ENCODE peak calls at places on chromosomes 4 and X, in seven cellular contexts. T is AG10803, H is iris pigment epithelial cell, P is T-helper 9 cell, O is left ventricle myocardium superior, I is cerebellum, A is EL. W is an unnamed sample.

GRCh38 chr4:183422962-183423653 is 21.3 kb upstream of the CDKN2AIP start:
- DNase-seq in A (peak), T (peak), O (no peak), I (no peak), P (no peak), H (peak), W (peak)

GRCh38 chr4:158824425-158825274 is 55.8 kb downstream of the FNIP2 start:
- DNase-seq in P (no peak), H (peak), O (no peak), A (no peak), T (peak), I (no peak), W (no peak)

GRCh38 chr4:1192091-1192492 is 19.7 kb upstream of the SPON2 start:
- DNase-seq in O (peak), A (peak), I (peak), P (no peak), H (peak), T (peak), W (peak)

GRCh38 chr4:5823542-5824211 is 69.2 kb downstream of the CRMP1 start:
- DNase-seq in H (no peak), A (no peak), O (no peak), T (no peak), P (no peak), I (no peak), W (no peak)

GRCh38 chr4:158722291-158722916 is 792 bp downstream of the PPID start:
- DNase-seq in O (no peak), A (peak), T (peak), P (no peak), H (peak), I (peak), W (peak)

GRCh38 chr4:88858752-88859151 is 161.1 kb upstream of the NAP1L5 start:
- DNase-seq in H (no peak), A (no peak), O (no peak), P (no peak), T (no peak), I (no peak), W (no peak)

GRCh38 chrX:140709421-140709846 is at the start of gene LINC00632:
- DNase-seq in P (no peak), H (no peak), A (no peak), O (no peak), T (no peak), I (peak), W (no peak)

GRCh38 chrX:147957291-147957690 is 23.8 kb upstream of the FMR1NB start:
- DNase-seq in T (no peak), A (no peak), O (no peak), H (no peak), I (no peak), P (no peak), W (no peak)

GRCh38 chr4:42280327-42281095 is 116.8 kb upstream of the SHISA3 start:
- DNase-seq in I (no peak), P (no peak), H (peak), O (no peak), T (peak), A (peak), W (peak)

GRCh38 chr4:57102050-57102564 is 8.1 kb downstream of the IGFBP7 start:
- DNase-seq in A (peak), P (no peak), I (no peak), O (peak), H (peak), T (peak), W (peak)